ENCODE peak calls at places on chromosome 9, in six cellular contexts. N, L, E, I, A and J are unnamed samples.

GRCh38 chr9:131503626-131504465 is 1.1 kb downstream of the POMT1 start:
- DNase-seq in N (no peak), E (no peak), I (peak), A (no peak), L (peak), J (peak)

GRCh38 chr9:130766904-130767262 is 68.2 kb upstream of the ABL1 start:
- DNase-seq in A (no peak), I (no peak), N (no peak), L (no peak), E (no peak), J (no peak)

GRCh38 chr9:114953917-114954316 is 23.5 kb upstream of the TNFSF8 start:
- DNase-seq in E (peak), L (peak), A (no peak), N (peak), I (peak), J (peak)

GRCh38 chr9:129348890-129349570 is 171.0 kb upstream of the IER5L start:
- DNase-seq in A (no peak), L (no peak), E (no peak), I (no peak), N (no peak), J (no peak)

GRCh38 chr9:15357050-15357653 is 50.1 kb upstream of the TTC39B start:
- DNase-seq in L (no peak), A (no peak), E (no peak), I (peak), N (peak), J (no peak)

GRCh38 chr9:126009047-126009446 is 261.9 kb downstream of the PBX3 start:
- DNase-seq in L (no peak), N (no peak), E (no peak), I (no peak), A (no peak), J (no peak)

GRCh38 chr9:108838017-108838416 is 17.8 kb downstream of the ACTL7B start:
- DNase-seq in L (no peak), N (no peak), I (no peak), E (peak), A (no peak), J (peak)

GRCh38 chr9:35367451-35367850 is 122.5 kb upstream of the RUSC2 start:
- DNase-seq in N (no peak), A (peak), L (peak), E (peak), I (peak), J (peak)

GRCh38 chr9:98132158-98132557 is 13.1 kb upstream of the TRIM14 start:
- DNase-seq in A (no peak), N (no peak), I (no peak), E (no peak), L (no peak), J (no peak)

GRCh38 chr9:98134702-98135557 is 15.9 kb upstream of the TRIM14 start:
- DNase-seq in L (no peak), N (no peak), I (no peak), E (no peak), A (no peak), J (no peak)

GRCh38 chr9:98135558-98135934 is 16.5 kb upstream of the TRIM14 start:
- DNase-seq in A (no peak), N (no peak), I (peak), L (no peak), E (no peak), J (no peak)

GRCh38 chr9:98130576-98131228 is 11.7 kb upstream of the TRIM14 start:
- DNase-seq in A (no peak), N (no peak), E (no peak), L (no peak), I (no peak), J (no peak)

DNA sequence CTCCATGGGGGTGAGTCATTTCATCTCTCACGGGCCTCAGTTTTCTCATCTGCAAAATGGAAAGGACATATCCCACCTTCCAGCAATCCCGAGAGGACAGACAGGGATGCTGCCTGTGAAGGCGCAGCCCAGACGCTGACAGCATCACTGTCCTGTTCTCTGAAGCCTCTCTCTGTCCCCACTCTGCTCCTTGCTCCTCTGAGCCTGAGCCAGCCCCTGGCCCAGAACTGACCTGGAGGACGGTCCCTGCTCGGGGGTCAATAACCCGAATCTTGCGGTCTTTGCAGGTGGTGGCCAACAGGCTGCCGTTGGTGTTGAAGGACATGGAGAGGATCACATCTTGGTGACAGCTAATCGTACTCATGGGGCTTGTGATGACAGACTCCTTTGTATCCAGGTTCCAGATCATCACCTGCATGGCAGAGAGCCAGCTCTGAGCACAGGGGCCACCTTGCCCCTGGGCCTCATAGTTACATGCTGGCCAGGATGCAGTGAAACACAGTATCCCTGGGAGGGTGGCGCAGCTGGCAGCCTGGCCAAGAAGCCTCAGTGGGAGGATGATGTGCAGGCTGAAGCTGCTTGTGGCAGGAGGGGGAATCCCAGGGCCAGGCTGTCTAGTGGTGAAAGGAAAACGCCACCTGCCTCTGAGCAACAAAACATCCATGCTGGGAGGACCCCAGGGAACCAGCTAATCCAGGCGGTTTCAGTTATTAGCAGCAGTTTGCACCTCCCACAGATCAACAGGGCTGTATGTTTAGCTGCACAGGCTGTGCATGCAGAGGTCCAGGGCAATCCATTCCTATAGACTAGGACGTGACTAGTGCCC is 14.0 kb upstream of the TRIM14 start:
- DNase-seq in E (no peak), I (no peak), A (no peak), N (no peak), L (no peak), J (no peak)
- TF ChIP-seq CTCF in E (no peak), I (no peak), A (no peak), N (no peak), L (no peak), J (no peak)

DNA sequence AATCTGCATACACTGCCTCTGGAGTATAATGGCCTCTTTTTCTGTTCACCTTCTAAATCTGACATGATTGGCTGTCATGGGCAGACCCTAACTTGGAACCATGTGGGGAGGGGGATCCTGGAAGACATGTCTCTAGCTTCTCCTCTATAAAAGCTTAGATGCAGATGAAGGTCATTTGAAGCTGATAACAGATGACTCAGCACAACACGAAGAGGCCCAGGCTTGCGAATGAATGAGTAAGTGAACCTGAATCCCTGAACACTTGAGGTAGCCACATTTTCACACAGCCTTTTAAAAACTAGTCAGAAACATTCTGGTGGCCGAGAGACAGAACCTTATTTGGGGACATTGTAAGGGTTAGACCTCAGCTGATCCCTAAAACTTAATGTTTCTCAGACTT is 282.6 kb downstream of the ELAVL2 start:
- DNase-seq in I (no peak), N (no peak), L (no peak), E (no peak), A (no peak), J (no peak)
- TF ChIP-seq CTCF in I (no peak), N (no peak), L (no peak), E (no peak), A (no peak), J (no peak)

GRCh38 chr9:96654450-96655197 is 493 bp downstream of the PRXL2C start:
- DNase-seq in L (peak), A (no peak), N (peak), E (peak), I (peak), J (peak)
- TF ChIP-seq CTCF in L (peak), A (peak), N (no peak), E (peak), I (no peak), J (no peak)

GRCh38 chr9:27247756-27248155 is 49.2 kb downstream of the EQTN start:
- DNase-seq in E (peak), N (peak), I (peak), A (no peak), L (peak), J (no peak)
- TF ChIP-seq CTCF in E (peak), N (peak), I (peak), A (peak), L (peak), J (peak)

DNA sequence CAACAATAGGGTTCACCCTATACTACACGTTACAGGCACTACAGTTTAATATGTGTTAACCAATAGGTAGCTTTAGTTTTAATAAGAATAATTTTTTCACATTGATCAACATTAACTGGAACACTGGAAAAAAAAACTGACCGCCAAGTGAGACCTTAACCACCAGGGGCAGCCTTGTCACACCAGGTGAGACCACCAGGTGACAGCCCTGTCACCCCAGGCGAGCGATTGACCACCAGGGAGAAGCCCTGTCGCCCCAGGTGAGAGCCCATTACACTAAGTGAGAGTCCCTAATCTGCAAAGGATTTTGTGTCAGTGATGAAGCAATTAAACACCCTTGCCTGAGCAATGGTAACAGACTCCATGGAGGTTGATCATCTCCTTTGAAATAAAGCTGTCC is 75.4 kb upstream of the SYK start:
- DNase-seq in E (no peak), A (no peak), N (no peak), L (no peak), I (no peak), J (no peak)
- TF ChIP-seq CTCF in E (no peak), A (peak), N (no peak), L (no peak), I (peak), J (no peak)

DNA sequence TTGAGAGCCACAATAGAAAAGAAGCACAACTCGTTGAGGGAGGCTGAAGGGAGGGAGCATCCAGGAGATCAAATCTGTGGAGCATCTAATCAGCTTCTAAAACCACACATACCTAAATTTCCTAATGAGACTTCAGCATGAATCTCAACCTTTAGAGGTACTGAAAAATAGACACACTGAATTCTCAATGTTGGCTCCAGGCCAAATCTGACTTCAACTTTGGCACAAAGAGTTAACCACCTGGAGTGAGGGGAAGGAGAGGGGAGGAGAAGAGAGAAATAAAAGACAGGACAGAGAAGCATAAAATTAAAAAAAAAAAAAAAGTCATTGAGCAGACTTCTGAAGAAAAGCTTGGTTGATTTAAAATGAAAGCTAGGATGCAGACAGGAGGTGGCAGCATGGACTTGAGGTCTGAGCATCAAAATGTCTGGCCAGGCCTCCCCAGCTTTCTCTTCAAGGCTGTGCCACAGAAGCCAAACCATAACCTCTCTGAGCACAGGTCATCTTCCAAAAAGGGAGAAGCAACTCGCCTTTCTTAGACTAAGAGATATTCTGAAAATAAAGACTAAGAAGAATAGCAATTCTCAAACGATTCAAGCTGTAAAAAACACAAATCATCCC is 205.6 kb downstream of the DENND1A start:
- DNase-seq in N (no peak), I (no peak), E (peak), A (no peak), L (peak), J (peak)
- TF ChIP-seq CTCF in N (no peak), I (no peak), E (peak), A (peak), L (peak), J (peak)

GRCh38 chr9:85547574-85547973 is 194.2 kb downstream of the AGTPBP1 start:
- DNase-seq in I (no peak), N (no peak), A (no peak), L (no peak), E (no peak), J (no peak)
- TF ChIP-seq CTCF in I (no peak), N (no peak), A (no peak), L (no peak), E (no peak), J (no peak)

GRCh38 chr9:27714388-27714787 is 141.1 kb upstream of the C9orf72 start:
- DNase-seq in A (no peak), I (no peak), E (no peak), L (no peak), N (no peak), J (no peak)
- TF ChIP-seq CTCF in A (no peak), I (no peak), E (peak), L (no peak), N (no peak), J (no peak)

GRCh38 chr9:105037139-105037538 is 109.2 kb upstream of the ABCA1 start:
- DNase-seq in E (no peak), N (no peak), I (no peak), A (no peak), L (no peak), J (no peak)
- TF ChIP-seq CTCF in E (no peak), N (no peak), I (no peak), A (no peak), L (no peak), J (no peak)

GRCh38 chr9:98236881-98237487 is 18.5 kb downstream of the TBC1D2 start:
- DNase-seq in L (no peak), A (no peak), I (no peak), N (no peak), E (no peak), J (no peak)

GRCh38 chr9:98240475-98240874 is 15.0 kb downstream of the TBC1D2 start:
- DNase-seq in E (no peak), N (no peak), A (no peak), L (no peak), I (no peak), J (no peak)

GRCh38 chr9:98241357-98242104 is 13.9 kb downstream of the TBC1D2 start:
- DNase-seq in N (no peak), L (no peak), I (no peak), A (no peak), E (no peak), J (no peak)
- TF ChIP-seq CTCF in N (no peak), L (no peak), I (no peak), A (no peak), E (peak), J (no peak)